ENCODE peak calls at places on chromosomes 3 and 15, in seven cellular contexts. R is CD4-positive, CD25-positive, alpha-beta regulatory T cell; C is EL; J is right lobe of liver; Z is SW480; X is kidney tubule cell; B is SW 1271. T is an unnamed sample.

GRCh38 chr3:85571835-85572234 is 613.0 kb downstream of the CADM2 start:
- DNase-seq in C (no peak), Z (no peak), X (peak), R (no peak), J (no peak), B (no peak), T (no peak)

GRCh38 chr3:12444582-12445468 is 39.5 kb upstream of the TSEN2 start:
- DNase-seq in C (peak), Z (peak), J (no peak), X (peak), R (no peak), B (no peak), T (peak)

GRCh38 chr15:64911317-64912186 is at the start of gene ANKDD1A:
- DNase-seq in B (no peak), Z (peak), J (peak), R (no peak), X (peak), C (peak), T (peak)

GRCh38 chr3:126245811-126246727 is 65.7 kb upstream of the ALDH1L1 start:
- DNase-seq in J (no peak), C (peak), X (peak), B (no peak), Z (peak), R (no peak), T (peak)

GRCh38 chr3:85102774-85103173 is 144.0 kb downstream of the CADM2 start:
- DNase-seq in C (no peak), X (no peak), Z (no peak), J (no peak), R (no peak), B (no peak), T (no peak)

GRCh38 chr15:77037475-77038209 is 33.3 kb downstream of the TSPAN3 start:
- DNase-seq in B (no peak), J (peak), C (no peak), X (no peak), R (no peak), Z (no peak), T (no peak)

GRCh38 chr3:45946307-45946706 is 3.0 kb downstream of the CXCR6 start:
- DNase-seq in R (no peak), B (no peak), X (peak), J (no peak), C (peak), Z (no peak), T (no peak)

GRCh38 chr3:197746801-197747237 is 2.9 kb upstream of the FYTTD1 start:
- DNase-seq in X (no peak), J (no peak), B (no peak), Z (no peak), R (no peak), C (no peak), T (no peak)

GRCh38 chr3:177356113-177356512 is 158.8 kb upstream of the TBL1XR1 start:
- DNase-seq in R (no peak), X (no peak), J (no peak), Z (no peak), C (no peak), B (no peak), T (no peak)

GRCh38 chr15:44489464-44489863 is 47.5 kb upstream of the EIF3J start:
- DNase-seq in C (peak), R (no peak), J (no peak), X (peak), Z (peak), B (no peak), T (peak)

GRCh38 chr3:38137615-38138346 is 680 bp upstream of the MYD88 start:
- DNase-seq in B (no peak), J (peak), C (no peak), Z (no peak), R (no peak), X (no peak), T (no peak)

GRCh38 chr15:90479656-90480055 is 50.1 kb upstream of the CRTC3 start:
- DNase-seq in C (peak), X (peak), Z (no peak), R (no peak), J (no peak), B (no peak), T (no peak)

GRCh38 chr3:87867001-87867400 is 191.8 kb downstream of the CGGBP1 start:
- DNase-seq in R (no peak), B (no peak), J (no peak), X (no peak), Z (no peak), C (no peak), T (peak)

GRCh38 chr15:77476999-77477398 is 56.3 kb downstream of the HMG20A start:
- DNase-seq in B (no peak), C (no peak), J (no peak), X (no peak), R (no peak), Z (no peak), T (no peak)

GRCh38 chr3:157390713-157391515 is 45.7 kb upstream of the PTX3 start:
- DNase-seq in X (no peak), R (no peak), B (no peak), C (peak), J (no peak), Z (no peak), T (peak)

GRCh38 chr3:56980798-56981390 is 79.6 kb upstream of the SPATA12 start:
- DNase-seq in X (peak), C (peak), J (no peak), Z (peak), R (no peak), B (peak), T (peak)

GRCh38 chr3:161567962-161568361 is 71.4 kb downstream of the OTOL1 start:
- DNase-seq in X (no peak), J (no peak), R (no peak), B (no peak), C (peak), Z (no peak), T (no peak)

GRCh38 chr3:4351164-4351855 is 48.1 kb downstream of the SETMAR start:
- DNase-seq in C (no peak), B (no peak), J (no peak), Z (no peak), X (no peak), R (no peak), T (peak)

GRCh38 chr3:49666592-49666991 is 7.6 kb upstream of the APEH start:
- DNase-seq in J (peak), Z (no peak), R (no peak), C (no peak), B (no peak), X (no peak), T (peak)

GRCh38 chr3:135310317-135310716 is 515.3 kb downstream of the EPHB1 start:
- DNase-seq in C (peak), X (peak), J (no peak), B (no peak), Z (peak), R (no peak), T (peak)

GRCh38 chr3:94024385-94024784 is 4.0 kb downstream of the STX19 start:
- DNase-seq in B (no peak), C (no peak), X (no peak), R (no peak), Z (no peak), J (no peak), T (no peak)

GRCh38 chr3:122563717-122564025 is 429 bp downstream of the PARP9 start:
- DNase-seq in R (no peak), B (no peak), C (peak), Z (no peak), J (no peak), X (peak), T (peak)

GRCh38 chr3:186200746-186201145 is 91.9 kb upstream of the ETV5 start:
- DNase-seq in R (no peak), Z (no peak), X (no peak), B (no peak), C (no peak), J (no peak), T (no peak)